ENCODE peak calls at places on chromosomes 4 and X, in six cellular contexts. One of them, this sample, is unnamed.

GRCh38 chr4:113116414-113117345 is 67.2 kb downstream of the ANK2 start:
- DNase-seq in CD8-positive, alpha-beta T cell: no peak
- DNase-seq in M059J: no peak
- DNase-seq in neural crest cell: no peak
- DNase-seq in MM.1S: no peak
- DNase-seq in WERI-Rb-1: peak; percentile 14
- DNase-seq in this sample: no peak

GRCh38 chr4:90906239-90906638 is 779.0 kb downstream of the CCSER1 start:
- DNase-seq in MM.1S: no peak
- DNase-seq in WERI-Rb-1: no peak
- DNase-seq in CD8-positive, alpha-beta T cell: no peak
- DNase-seq in M059J: no peak
- DNase-seq in neural crest cell: no peak
- DNase-seq in this sample: no peak

GRCh38 chrX:71128166-71128833 is 9.9 kb downstream of the MED12 start:
- DNase-seq in WERI-Rb-1: no peak
- DNase-seq in M059J: peak; percentile 69
- DNase-seq in MM.1S: no peak
- DNase-seq in CD8-positive, alpha-beta T cell: no peak
- DNase-seq in neural crest cell: no peak
- DNase-seq in this sample: no peak

GRCh38 chr4:56728512-56728911 is 47.4 kb upstream of the HOPX start:
- DNase-seq in neural crest cell: no peak
- DNase-seq in WERI-Rb-1: no peak
- DNase-seq in MM.1S: no peak
- DNase-seq in CD8-positive, alpha-beta T cell: no peak
- DNase-seq in M059J: peak; percentile 80
- DNase-seq in this sample: peak; percentile 43

GRCh38 chr4:25299476-25300203 is 12.9 kb upstream of the ZCCHC4 start:
- DNase-seq in M059J: no peak
- DNase-seq in WERI-Rb-1: no peak
- DNase-seq in MM.1S: no peak
- DNase-seq in CD8-positive, alpha-beta T cell: no peak
- DNase-seq in neural crest cell: no peak
- DNase-seq in this sample: no peak

GRCh38 chr4:31442236-31442635 is 722.1 kb downstream of the PCDH7 start:
- DNase-seq in neural crest cell: no peak
- DNase-seq in WERI-Rb-1: no peak
- DNase-seq in MM.1S: no peak
- DNase-seq in M059J: no peak
- DNase-seq in CD8-positive, alpha-beta T cell: no peak
- DNase-seq in this sample: no peak

GRCh38 chr4:101158136-101158485 is 189.2 kb downstream of the PPP3CA start:
- DNase-seq in neural crest cell: no peak
- DNase-seq in WERI-Rb-1: no peak
- DNase-seq in MM.1S: no peak
- DNase-seq in CD8-positive, alpha-beta T cell: no peak
- DNase-seq in M059J: no peak
- DNase-seq in this sample: no peak

GRCh38 chr4:95209942-95210341 is 338.8 kb downstream of the UNC5C start:
- DNase-seq in WERI-Rb-1: no peak
- DNase-seq in CD8-positive, alpha-beta T cell: no peak
- DNase-seq in neural crest cell: no peak
- DNase-seq in MM.1S: no peak
- DNase-seq in M059J: no peak
- DNase-seq in this sample: no peak

GRCh38 chr4:103306870-103307345 is 108.8 kb upstream of the CENPE start:
- DNase-seq in CD8-positive, alpha-beta T cell: no peak
- DNase-seq in neural crest cell: peak; percentile 57
- DNase-seq in M059J: no peak
- DNase-seq in MM.1S: no peak
- DNase-seq in WERI-Rb-1: no peak
- DNase-seq in this sample: no peak

GRCh38 chrX:70166601-70167590 is 10.4 kb upstream of the DGAT2L6 start:
- DNase-seq in WERI-Rb-1: no peak
- DNase-seq in MM.1S: no peak
- DNase-seq in CD8-positive, alpha-beta T cell: no peak
- DNase-seq in neural crest cell: no peak
- DNase-seq in M059J: peak; percentile 88
- DNase-seq in this sample: no peak

GRCh38 chr4:156388826-156389225 is 435.2 kb upstream of the CTSO start:
- DNase-seq in neural crest cell: no peak
- DNase-seq in MM.1S: no peak
- DNase-seq in WERI-Rb-1: no peak
- DNase-seq in CD8-positive, alpha-beta T cell: no peak
- DNase-seq in M059J: peak; percentile 72
- DNase-seq in this sample: no peak

GRCh38 chrX:2423899-2424298 is 76.9 kb downstream of the DHRSX start:
- DNase-seq in MM.1S: no peak
- DNase-seq in M059J: peak; percentile 6
- DNase-seq in WERI-Rb-1: peak; percentile 15
- DNase-seq in neural crest cell: no peak
- DNase-seq in CD8-positive, alpha-beta T cell: no peak
- DNase-seq in this sample: no peak

GRCh38 chr4:108342325-108342986 is 173.7 kb upstream of the LEF1 start:
- DNase-seq in M059J: no peak
- DNase-seq in CD8-positive, alpha-beta T cell: no peak
- DNase-seq in MM.1S: peak; percentile 56
- DNase-seq in neural crest cell: no peak
- DNase-seq in WERI-Rb-1: no peak
- DNase-seq in this sample: no peak

GRCh38 chrX:39896951-39897740 is 200.6 kb downstream of the BCOR start:
- DNase-seq in M059J: peak; percentile 82
- DNase-seq in WERI-Rb-1: no peak
- DNase-seq in CD8-positive, alpha-beta T cell: no peak
- DNase-seq in neural crest cell: no peak
- DNase-seq in MM.1S: no peak
- DNase-seq in this sample: no peak

GRCh38 chr4:88244821-88245579 is 39.4 kb downstream of the PPM1K start:
- DNase-seq in neural crest cell: no peak
- DNase-seq in CD8-positive, alpha-beta T cell: no peak
- DNase-seq in MM.1S: no peak
- DNase-seq in M059J: peak; percentile 25
- DNase-seq in WERI-Rb-1: no peak
- DNase-seq in this sample: no peak

GRCh38 chr4:82005153-82005552 is 368.6 kb downstream of the HNRNPD start:
- DNase-seq in M059J: no peak
- DNase-seq in WERI-Rb-1: no peak
- DNase-seq in CD8-positive, alpha-beta T cell: no peak
- DNase-seq in neural crest cell: no peak
- DNase-seq in MM.1S: no peak
- DNase-seq in this sample: no peak

GRCh38 chrX:134646671-134647070 is 11.6 kb downstream of the PLAC1 start:
- DNase-seq in WERI-Rb-1: no peak
- DNase-seq in MM.1S: no peak
- DNase-seq in CD8-positive, alpha-beta T cell: no peak
- DNase-seq in M059J: no peak
- DNase-seq in neural crest cell: no peak
- DNase-seq in this sample: no peak

GRCh38 chr4:19486400-19486799 is 765.3 kb upstream of the SLIT2 start:
- DNase-seq in WERI-Rb-1: peak; percentile 17
- DNase-seq in CD8-positive, alpha-beta T cell: no peak
- DNase-seq in M059J: peak; percentile 45
- DNase-seq in MM.1S: no peak
- DNase-seq in neural crest cell: no peak
- DNase-seq in this sample: no peak

GRCh38 chrX:115233497-115234219 is at the start of gene LRCH2:
- DNase-seq in MM.1S: no peak
- DNase-seq in M059J: peak; percentile 56
- DNase-seq in CD8-positive, alpha-beta T cell: no peak
- DNase-seq in WERI-Rb-1: peak; percentile 71
- DNase-seq in neural crest cell: peak; percentile 57
- DNase-seq in this sample: no peak

GRCh38 chr4:147550626-147551250 is 66.5 kb upstream of the TMEM184C start:
- DNase-seq in MM.1S: no peak
- DNase-seq in neural crest cell: no peak
- DNase-seq in M059J: peak; percentile 69
- DNase-seq in CD8-positive, alpha-beta T cell: no peak
- DNase-seq in WERI-Rb-1: peak; percentile 19
- DNase-seq in this sample: no peak

GRCh38 chr4:128335541-128335940 is 47.9 kb upstream of the PGRMC2 start:
- DNase-seq in MM.1S: no peak
- DNase-seq in neural crest cell: no peak
- DNase-seq in CD8-positive, alpha-beta T cell: no peak
- DNase-seq in WERI-Rb-1: no peak
- DNase-seq in M059J: no peak
- DNase-seq in this sample: no peak

GRCh38 chrX:7233632-7234406 is 85.9 kb upstream of the PUDP start:
- DNase-seq in M059J: peak; percentile 6
- DNase-seq in MM.1S: no peak
- DNase-seq in CD8-positive, alpha-beta T cell: no peak
- DNase-seq in neural crest cell: no peak
- DNase-seq in WERI-Rb-1: no peak
- DNase-seq in this sample: no peak

GRCh38 chrX:139194571-139195280 is 335.8 kb upstream of the F9 start:
- DNase-seq in MM.1S: peak; percentile 78
- DNase-seq in neural crest cell: no peak
- DNase-seq in WERI-Rb-1: no peak
- DNase-seq in M059J: no peak
- DNase-seq in CD8-positive, alpha-beta T cell: no peak
- DNase-seq in this sample: no peak

GRCh38 chrX:25941559-25942250 is 196.4 kb upstream of the MAGEB18 start:
- DNase-seq in M059J: no peak
- DNase-seq in MM.1S: no peak
- DNase-seq in CD8-positive, alpha-beta T cell: no peak
- DNase-seq in neural crest cell: no peak
- DNase-seq in WERI-Rb-1: no peak
- DNase-seq in this sample: no peak

GRCh38 chr4:169054879-169055278 is 44.8 kb upstream of the CBR4 start:
- DNase-seq in CD8-positive, alpha-beta T cell: no peak
- DNase-seq in M059J: no peak
- DNase-seq in neural crest cell: no peak
- DNase-seq in WERI-Rb-1: no peak
- DNase-seq in MM.1S: no peak
- DNase-seq in this sample: no peak

GRCh38 chr4:132488555-132488954 is 660.5 kb upstream of the PCDH10 start:
- DNase-seq in M059J: no peak
- DNase-seq in WERI-Rb-1: no peak
- DNase-seq in MM.1S: no peak
- DNase-seq in neural crest cell: no peak
- DNase-seq in CD8-positive, alpha-beta T cell: no peak
- DNase-seq in this sample: no peak

GRCh38 chrX:21194526-21194925 is 179.7 kb upstream of the CNKSR2 start:
- DNase-seq in WERI-Rb-1: no peak
- DNase-seq in CD8-positive, alpha-beta T cell: no peak
- DNase-seq in M059J: no peak
- DNase-seq in neural crest cell: no peak
- DNase-seq in MM.1S: no peak
- DNase-seq in this sample: no peak

GRCh38 chrX:10514891-10515290 is 105.5 kb downstream of the MID1 start:
- DNase-seq in M059J: no peak
- DNase-seq in neural crest cell: no peak
- DNase-seq in MM.1S: no peak
- DNase-seq in WERI-Rb-1: no peak
- DNase-seq in CD8-positive, alpha-beta T cell: no peak
- DNase-seq in this sample: no peak

GRCh38 chrX:118901991-118902390 is 72.4 kb upstream of the LONRF3 start:
- DNase-seq in WERI-Rb-1: no peak
- DNase-seq in CD8-positive, alpha-beta T cell: no peak
- DNase-seq in M059J: no peak
- DNase-seq in neural crest cell: no peak
- DNase-seq in MM.1S: no peak
- DNase-seq in this sample: no peak

GRCh38 chr4:149161247-149161646 is 654.4 kb downstream of the IQCM start:
- DNase-seq in WERI-Rb-1: no peak
- DNase-seq in CD8-positive, alpha-beta T cell: no peak
- DNase-seq in M059J: peak; percentile 83
- DNase-seq in neural crest cell: no peak
- DNase-seq in MM.1S: no peak
- DNase-seq in this sample: no peak

GRCh38 chr4:105871997-105872396 is 23.3 kb upstream of the NPNT start:
- DNase-seq in MM.1S: no peak
- DNase-seq in WERI-Rb-1: no peak
- DNase-seq in CD8-positive, alpha-beta T cell: no peak
- DNase-seq in neural crest cell: no peak
- DNase-seq in M059J: no peak
- DNase-seq in this sample: no peak

GRCh38 chrX:39762266-39762841 is 335.4 kb downstream of the BCOR start:
- DNase-seq in WERI-Rb-1: no peak
- DNase-seq in MM.1S: no peak
- DNase-seq in neural crest cell: no peak
- DNase-seq in M059J: peak; percentile 85
- DNase-seq in CD8-positive, alpha-beta T cell: no peak
- DNase-seq in this sample: no peak

GRCh38 chrX:138298268-138298667 is 413.2 kb downstream of the FGF13 start:
- DNase-seq in CD8-positive, alpha-beta T cell: no peak
- DNase-seq in WERI-Rb-1: no peak
- DNase-seq in neural crest cell: no peak
- DNase-seq in M059J: no peak
- DNase-seq in MM.1S: no peak
- DNase-seq in this sample: no peak

This sample was measured in SHP77 treated with DMSO at 0.1 percent for 48 hours.